ENCODE peak calls at places on chromosomes 5 and 9, in six cellular contexts. P, Q, Y, A, J and H are unnamed samples.
A peak's percentile ranks its signal among the peaks of the same experiment; 100 is the strongest.

GRCh38 chr5:138438724-138439536 is at the start of gene REEP2:
- DNase-seq in J (no peak), P (peak; percentile 87), A (peak; percentile 62), Y (peak; percentile 90), Q (peak; percentile 34), H (no peak)

GRCh38 chr5:132458226-132458560 is 32.4 kb downstream of the IRF1 start:
- DNase-seq in Y (no peak), P (no peak), J (no peak), Q (no peak), A (no peak), H (no peak)

GRCh38 chr5:39569857-39570256 is 145.1 kb upstream of the DAB2 start:
- DNase-seq in A (no peak), Y (no peak), P (no peak), Q (no peak), J (no peak), H (no peak)

GRCh38 chr9:107340920-107341632 is 58.0 kb downstream of the RAD23B start:
- DNase-seq in P (peak; percentile 95), Q (peak; percentile 58), Y (peak; percentile 80), J (peak; percentile 70), A (peak; percentile 74), H (peak; percentile 78)

GRCh38 chr9:107214381-107214780 is 68.7 kb upstream of the RAD23B start:
- DNase-seq in Q (no peak), P (no peak), A (no peak), J (no peak), Y (no peak), H (no peak)

GRCh38 chr9:106874657-106875056 is 11.7 kb downstream of the ZNF462 start:
- DNase-seq in P (no peak), Y (no peak), A (no peak), J (no peak), Q (no peak), H (no peak)

GRCh38 chr9:104961238-104961637 is 33.3 kb upstream of the ABCA1 start:
- DNase-seq in A (peak; percentile 18), Y (peak; percentile 27), Q (peak; percentile 38), P (no peak), J (peak; percentile 72), H (no peak)

GRCh38 chr5:65903581-65903980 is 22.8 kb upstream of the ERBIN start:
- DNase-seq in P (no peak), A (no peak), Q (no peak), J (no peak), Y (no peak), H (no peak)

GRCh38 chr9:134365791-134366222 is 39.6 kb downstream of the RXRA start:
- DNase-seq in Q (no peak), J (no peak), P (no peak), Y (peak; percentile 67), A (peak; percentile 55), H (peak; percentile 72)

GRCh38 chr9:134365115-134365596 is 38.9 kb downstream of the RXRA start:
- DNase-seq in Q (no peak), A (no peak), J (no peak), Y (no peak), P (no peak), H (no peak)

GRCh38 chr9:134368571-134368970 is 42.3 kb downstream of the RXRA start:
- DNase-seq in J (no peak), Q (no peak), Y (no peak), P (no peak), A (no peak), H (no peak)

GRCh38 chr9:134367796-134368490 is 41.7 kb downstream of the RXRA start:
- DNase-seq in P (no peak), J (no peak), Y (no peak), A (no peak), Q (no peak), H (no peak)

DNA sequence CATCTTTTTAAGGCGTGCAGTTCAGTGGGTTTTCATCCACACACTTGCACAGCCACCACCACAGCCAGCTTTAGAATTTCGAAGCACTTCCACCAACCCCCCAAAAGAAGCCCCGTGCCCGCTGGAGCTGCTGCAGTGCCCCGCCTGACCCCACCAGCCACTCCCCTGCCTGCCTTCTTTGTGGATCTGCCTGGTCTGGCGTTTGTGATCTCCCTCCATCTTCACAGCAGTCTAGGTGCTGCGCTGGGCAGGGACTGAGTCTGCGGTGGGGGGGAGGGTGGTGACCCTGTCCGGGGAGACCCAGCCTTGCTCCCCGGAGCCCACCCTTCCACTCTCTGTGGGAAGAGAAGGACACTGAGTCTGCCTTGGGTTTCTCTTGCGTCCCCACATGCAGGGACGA is 40.8 kb downstream of the RXRA start:
- DNase-seq in P (no peak), Y (no peak), A (no peak), Q (no peak), J (no peak), H (no peak)
- H3K4me1 ChIP-seq in P (peaks cover 50% of the 10 kb centered on the region), Y (peaks cover 5% of the 10 kb centered on the region), A (peaks cover 41% of the 10 kb centered on the region), Q (no peaks in the 10 kb centered on the region), J (peaks cover 73% of the 10 kb centered on the region), H (peaks cover 6% of the 10 kb centered on the region)

GRCh38 chr5:143206194-143207053 is 197.1 kb downstream of the NR3C1 start:
- DNase-seq in A (no peak), Q (no peak), J (no peak), P (no peak), Y (no peak), H (no peak)
- TF ChIP-seq POLR2A in A (no peak), Q (no peak), J (no peak), P (no peak), Y (no peak), H (no peak)

GRCh38 chr9:134366223-134367031 is 40.2 kb downstream of the RXRA start:
- DNase-seq in J (no peak), Q (no peak), P (peak; percentile 93), Y (peak; percentile 45), A (peak; percentile 86), H (peak; percentile 94)
- H3K4me1 ChIP-seq in J (peaks cover 73% of the 10 kb centered on the region), Q (no peaks in the 10 kb centered on the region), P (peaks cover 47% of the 10 kb centered on the region), Y (peaks cover 5% of the 10 kb centered on the region), A (peaks cover 35% of the 10 kb centered on the region), H (peaks cover 6% of the 10 kb centered on the region)

GRCh38 chr5:34655354-34655991 is 655 bp upstream of the RAI14 start:
- DNase-seq in Q (no peak), A (peak; percentile 61), Y (peak; percentile 46), J (peak; percentile 33), P (no peak), H (peak; percentile 57)

GRCh38 chr5:34656001-34656699 is at the start of gene RAI14:
- DNase-seq in J (peak; percentile 41), Q (peak; percentile 47), P (peak; percentile 88), Y (peak; percentile 98), A (peak; percentile 89), H (peak; percentile 64)

GRCh38 chr5:34657550-34657921 is 1.4 kb downstream of the RAI14 start:
- DNase-seq in A (peak; percentile 21), J (peak; percentile 16), P (no peak), Q (no peak), Y (no peak), H (no peak)

GRCh38 chr5:34658023-34658422 is 1.9 kb downstream of the RAI14 start:
- DNase-seq in Q (no peak), P (no peak), A (peak; percentile 82), J (peak; percentile 10), Y (peak; percentile 70), H (no peak)

GRCh38 chr5:34656700-34657549 is 797 bp downstream of the RAI14 start:
- DNase-seq in Y (peak; percentile 70), P (no peak), A (peak; percentile 21), Q (no peak), J (no peak), H (no peak)
- TF ChIP-seq POLR2A in Y (no peak), P (no peak), A (no peak), Q (peak; percentile 4), J (no peak), H (no peak)

GRCh38 chr9:4796530-4796929 is 3.8 kb downstream of the RCL1 start:
- DNase-seq in Y (no peak), Q (no peak), P (no peak), A (no peak), J (no peak), H (no peak)
- H3K4me1 ChIP-seq in Y (peaks cover 33% of the 10 kb centered on the region), Q (peaks cover 7% of the 10 kb centered on the region), P (peaks cover 50% of the 10 kb centered on the region), A (peaks cover 5% of the 10 kb centered on the region), J (peaks cover 52% of the 10 kb centered on the region), H (peaks cover 24% of the 10 kb centered on the region)

DNA sequence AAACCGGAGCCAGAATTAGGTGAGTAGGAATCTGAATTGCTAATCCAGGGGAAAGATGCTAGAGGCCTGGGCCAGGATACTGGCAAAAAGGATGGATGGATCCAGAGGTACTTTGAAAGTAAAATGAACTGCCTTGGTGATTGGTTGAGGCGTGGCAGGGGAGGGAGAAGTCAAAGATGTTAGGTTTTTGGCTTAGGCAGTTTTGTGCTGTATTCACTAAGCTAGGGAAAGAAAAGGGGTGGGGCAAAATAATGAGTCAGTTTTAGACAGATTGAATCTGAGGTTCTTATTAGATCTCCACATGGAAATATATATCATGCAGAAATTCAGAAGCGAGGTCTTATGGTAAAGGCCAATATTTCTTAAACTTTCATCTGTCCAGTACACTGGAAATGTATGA is 3.6 kb downstream of the LRRC70 start:
- DNase-seq in Q (no peak), Y (no peak), A (no peak), P (no peak), J (no peak), H (no peak)
- TF ChIP-seq POLR2A in Q (no peak), Y (no peak), A (no peak), P (no peak), J (no peak), H (no peak)

GRCh38 chr5:154430961-154431630 is 14.7 kb upstream of the SAP30L start:
- DNase-seq in P (no peak), A (no peak), J (no peak), Y (no peak), Q (no peak), H (no peak)
- H3K4me1 ChIP-seq in P (no peaks in the 10 kb centered on the region), A (no peaks in the 10 kb centered on the region), J (peaks cover 7% of the 10 kb centered on the region), Y (no peaks in the 10 kb centered on the region), Q (no peaks in the 10 kb centered on the region), H (no peaks in the 10 kb centered on the region)

GRCh38 chr9:37800631-37801286 is at the start of gene DCAF10:
- DNase-seq in Y (peak; percentile 94), J (peak; percentile 72), P (peak; percentile 96), Q (peak; percentile 58), A (peak; percentile 58), H (peak; percentile 51)
- TF ChIP-seq POLR2A in Y (peak; percentile 93), J (peak; percentile 85), P (peak; percentile 68), Q (peak; percentile 82), A (peak; percentile 65), H (peak; percentile 41)